ENCODE peak calls at places on chromosome 16, in six cellular contexts. D is GM12878, J is SK-N-SH, E is H1, S is K562, G is GM12892. A is an unnamed sample.

GRCh38 chr16:82832861-82833260 is 206.1 kb downstream of the CDH13 start:
- DNase-seq in J (no peak), G (no peak), E (no peak), D (no peak), S (no peak), A (no peak)

GRCh38 chr16:87956771-87957279 is 5.6 kb downstream of the BANP start:
- DNase-seq in S (peak), J (no peak), D (no peak), G (no peak), E (no peak), A (no peak)

GRCh38 chr16:25014500-25015147 is 545 bp downstream of the ARHGAP17 start:
- DNase-seq in J (peak), D (no peak), G (no peak), E (peak), S (peak), A (no peak)

GRCh38 chr16:55539049-55539448 is 27.4 kb upstream of the CAPNS2 start:
- DNase-seq in J (no peak), S (no peak), G (no peak), D (no peak), E (no peak), A (no peak)

GRCh38 chr16:77723108-77723514 is 797 bp downstream of the NUDT7 start:
- DNase-seq in J (peak), S (peak), G (no peak), D (no peak), E (no peak), A (no peak)

GRCh38 chr16:66004706-66005105 is 361.8 kb upstream of the CDH5 start:
- DNase-seq in G (no peak), S (no peak), E (no peak), D (no peak), J (no peak), A (no peak)

GRCh38 chr16:17224859-17225258 is 245.9 kb downstream of the XYLT1 start:
- DNase-seq in G (no peak), D (no peak), J (no peak), E (no peak), S (no peak), A (no peak)

GRCh38 chr16:15403392-15403995 is 7.9 kb downstream of the MPV17L start:
- DNase-seq in S (no peak), D (no peak), E (no peak), J (no peak), G (no peak), A (no peak)

GRCh38 chr16:46947900-46948547 is 25.4 kb downstream of the DNAJA2 start:
- DNase-seq in S (peak), D (peak), J (peak), E (no peak), G (no peak), A (no peak)

GRCh38 chr16:3774156-3774767 is 56.9 kb upstream of the TRAP1 start:
- DNase-seq in E (no peak), D (no peak), J (no peak), S (no peak), G (no peak), A (no peak)

GRCh38 chr16:86073103-86073625 is 174.2 kb downstream of the IRF8 start:
- DNase-seq in D (no peak), J (no peak), E (no peak), G (no peak), S (no peak), A (no peak)

GRCh38 chr16:54746596-54746995 is 184.1 kb upstream of the IRX5 start:
- DNase-seq in D (no peak), E (no peak), S (no peak), G (no peak), J (no peak), A (no peak)

GRCh38 chr16:88681084-88681680 is 5.1 kb downstream of the SNAI3 start:
- DNase-seq in J (peak), D (no peak), E (peak), S (peak), G (peak), A (peak)

GRCh38 chr16:30921748-30922419 is 1.5 kb upstream of the FBXL19 start:
- DNase-seq in G (peak), D (peak), E (peak), S (peak), J (peak), A (peak)

GRCh38 chr16:10576390-10577304 is 3.8 kb downstream of the EMP2 start:
- DNase-seq in D (no peak), J (no peak), G (no peak), E (no peak), S (peak), A (no peak)

GRCh38 chr16:89697616-89698331 is 3.7 kb downstream of the SPATA2L start:
- DNase-seq in J (peak), S (no peak), E (no peak), D (no peak), G (no peak), A (no peak)

GRCh38 chr16:49460786-49461470 is 87.3 kb downstream of the C16orf78 start:
- DNase-seq in G (no peak), D (no peak), E (peak), S (no peak), J (no peak), A (no peak)

GRCh38 chr16:48117217-48118105 is 38.3 kb downstream of the ABCC12 start:
- DNase-seq in E (peak), G (peak), S (peak), D (no peak), J (peak), A (peak)

GRCh38 chr16:30983898-30984610 is 953 bp upstream of the HSD3B7 start:
- DNase-seq in G (no peak), D (no peak), E (no peak), S (no peak), J (no peak), A (no peak)

GRCh38 chr16:16018705-16019104 is 69.3 kb downstream of the ABCC1 start:
- DNase-seq in J (no peak), G (no peak), D (no peak), S (no peak), E (no peak), A (no peak)

GRCh38 chr16:75042423-75043174 is 43.8 kb downstream of the ZNRF1 start:
- DNase-seq in D (no peak), G (no peak), E (no peak), S (no peak), J (no peak), A (no peak)

GRCh38 chr16:51355871-51356270 is 204.8 kb upstream of the SALL1 start:
- DNase-seq in G (no peak), D (no peak), J (no peak), S (no peak), E (no peak), A (no peak)

GRCh38 chr16:20851601-20852000 is 45.3 kb downstream of the REXO5 start:
- DNase-seq in D (no peak), E (no peak), S (no peak), J (no peak), G (no peak), A (no peak)

GRCh38 chr16:81510016-81510415 is 65.4 kb downstream of the CMIP start:
- DNase-seq in E (no peak), S (no peak), G (no peak), D (no peak), J (no peak), A (no peak)

GRCh38 chr16:81514041-81514559 is 69.5 kb downstream of the CMIP start:
- DNase-seq in S (peak), G (peak), D (no peak), E (no peak), J (no peak), A (no peak)

GRCh38 chr16:81509404-81509803 is 64.8 kb downstream of the CMIP start:
- DNase-seq in D (no peak), E (no peak), S (no peak), J (no peak), G (no peak), A (no peak)

GRCh38 chr16:81513204-81514040 is 68.8 kb downstream of the CMIP start:
- DNase-seq in G (no peak), J (no peak), E (peak), S (no peak), D (no peak), A (peak)

GRCh38 chr16:81511371-81511770 is 66.8 kb downstream of the CMIP start:
- DNase-seq in D (no peak), J (no peak), E (no peak), G (no peak), S (no peak), A (no peak)
- TF ChIP-seq TAF1 in D (no peak), J (no peak), E (no peak), G (no peak), S (no peak), A (no peak)

GRCh38 chr16:53704445-53704813 is 473 bp downstream of the FTO start:
- DNase-seq in S (peak), J (no peak), E (no peak), D (no peak), G (no peak), A (no peak)
- TF ChIP-seq POLR2AphosphoS5 in S (no peak), J (no peak), E (no peak), D (no peak), G (no peak), A (no peak)

GRCh38 chr16:78762222-78762621 is 662.8 kb downstream of the WWOX start:
- DNase-seq in D (no peak), G (no peak), S (no peak), E (no peak), J (no peak), A (no peak)
- TF ChIP-seq TAF1 in D (no peak), G (no peak), S (no peak), E (no peak), J (no peak), A (no peak)

GRCh38 chr16:70523013-70523620 is at the start of gene COG4:
- DNase-seq in S (peak), G (peak), J (peak), D (peak), E (peak), A (peak)
- TF ChIP-seq POLR2AphosphoS5 in S (peak), G (peak), J (peak), D (peak), E (no peak), A (peak)

DNA sequence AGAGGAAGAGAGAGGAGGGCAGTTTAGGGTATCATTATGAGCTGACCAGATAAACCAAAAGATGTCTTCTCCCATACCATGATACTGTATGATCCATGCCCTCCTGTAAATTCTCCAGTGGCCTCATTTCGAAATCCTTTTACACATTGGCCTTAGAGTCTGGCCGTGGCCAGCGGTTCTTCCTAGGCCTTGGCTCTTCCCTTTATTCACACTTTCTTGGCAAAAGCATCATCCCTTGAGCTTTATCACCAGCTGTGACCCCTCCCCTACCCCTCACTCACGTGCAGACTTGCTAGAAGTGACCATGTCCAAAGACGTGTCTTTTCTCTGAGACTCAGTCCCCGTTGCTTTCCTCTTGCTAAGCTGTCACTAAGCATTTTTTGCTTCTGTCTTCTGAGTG is 22.8 kb downstream of the KATNIP start:
- DNase-seq in S (no peak), E (no peak), D (no peak), G (no peak), J (no peak), A (no peak)
- TF ChIP-seq TAF1 in S (no peak), E (no peak), D (no peak), G (no peak), J (no peak), A (no peak)

GRCh38 chr16:84754353-84754856 is 54.6 kb downstream of the USP10 start:
- DNase-seq in D (peak), G (no peak), J (peak), E (peak), S (peak), A (peak)
- TF ChIP-seq POLR2AphosphoS5 in D (no peak), G (no peak), J (no peak), E (no peak), S (no peak), A (no peak)

DNA sequence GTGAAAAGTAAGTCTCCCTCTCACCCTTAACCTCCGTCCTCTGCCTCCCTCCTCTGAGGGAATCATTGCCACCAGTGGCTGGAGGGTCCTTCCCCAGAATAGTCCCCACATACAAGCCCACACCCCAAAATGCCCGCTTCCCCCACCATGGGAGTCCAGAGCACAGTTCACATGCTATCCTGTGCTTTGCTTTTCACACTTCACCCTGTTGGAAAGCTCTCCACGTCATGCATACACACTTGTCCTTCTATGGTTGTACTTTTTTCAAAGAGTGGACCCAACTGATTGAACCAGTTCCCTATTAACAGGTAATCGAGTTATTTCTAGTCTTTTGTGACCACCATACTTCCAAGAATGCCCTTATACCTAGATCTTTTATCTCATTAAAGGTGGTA is 23.7 kb upstream of the KIFC3 start:
- DNase-seq in G (no peak), D (no peak), E (no peak), J (no peak), S (no peak), A (no peak)
- TF ChIP-seq TAF1 in G (no peak), D (no peak), E (no peak), J (no peak), S (no peak), A (no peak)

DNA sequence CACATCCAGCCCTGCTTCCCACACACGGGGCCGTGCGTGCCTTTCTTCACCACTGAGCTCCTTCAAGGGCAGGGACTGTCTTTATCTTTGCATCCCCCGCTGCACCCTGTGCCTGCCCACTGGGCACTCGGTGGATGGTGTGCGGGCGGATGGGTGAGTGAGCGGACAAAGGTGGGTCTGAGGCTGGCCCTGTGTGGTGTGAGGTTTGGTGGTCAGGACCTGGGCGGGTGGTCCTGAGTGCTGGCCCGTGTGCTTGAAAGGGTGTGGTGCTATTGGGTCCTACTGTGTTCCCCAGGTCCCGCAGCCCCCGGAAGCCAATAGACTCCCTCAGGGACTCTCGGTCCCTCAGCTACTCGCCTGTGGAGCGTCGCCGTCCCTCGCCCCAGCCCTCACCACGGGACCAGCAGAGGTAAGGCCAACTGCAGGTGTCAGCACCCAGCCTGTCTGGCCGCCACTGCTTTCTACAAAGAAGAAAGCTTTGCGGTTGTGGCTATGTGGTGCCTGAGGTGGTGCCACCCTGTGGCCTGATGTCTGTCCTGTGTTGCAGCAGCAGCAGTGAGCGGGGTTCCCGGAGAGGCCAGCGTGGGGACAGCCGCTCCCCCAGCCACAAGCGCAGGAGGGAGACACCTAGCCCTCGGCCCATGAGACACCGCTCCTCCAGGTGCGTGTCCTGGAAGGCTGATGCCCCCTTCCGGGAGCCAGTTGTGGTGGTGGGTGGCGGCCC is 6.9 kb downstream of the ELOB start:
- DNase-seq in J (no peak), G (no peak), D (no peak), E (no peak), S (peak), A (no peak)
- TF ChIP-seq POLR2AphosphoS5 in J (peak), G (peak), D (peak), E (no peak), S (no peak), A (peak)

GRCh38 chr16:23941025-23941424 is 105.2 kb downstream of the PRKCB start:
- DNase-seq in S (no peak), G (no peak), E (no peak), D (no peak), J (no peak), A (no peak)
- TF ChIP-seq TAF1 in S (no peak), G (no peak), E (no peak), D (no peak), J (no peak), A (no peak)

GRCh38 chr16:53123753-53124152 is 69.0 kb downstream of the CHD9 start:
- DNase-seq in S (no peak), G (no peak), E (no peak), J (no peak), D (no peak), A (no peak)
- TF ChIP-seq POLR2AphosphoS5 in S (no peak), G (no peak), E (no peak), J (no peak), D (no peak), A (no peak)

A was measured in GM12891.